ENCODE peak calls at places on chromosomes 12 and 14, in nine cellular contexts. I, N, S, Z, M, O, Y, C and H are unnamed samples.

GRCh38 chr12:104596128-104596799 is 139.5 kb downstream of the CHST11 start:
- DNase-seq in I (peak; percentile 60), N (peak; percentile 43), S (no peak), Z (peak; percentile 86), M (no peak), O (no peak), Y (no peak), C (no peak), H (no peak)

GRCh38 chr12:110246690-110247339 is 34.2 kb upstream of the ATP2A2 start:
- DNase-seq in I (no peak), N (no peak), S (no peak), Z (no peak), M (no peak), O (no peak), Y (no peak), C (peak; percentile 72), H (peak; percentile 27)

GRCh38 chr12:29164477-29165163 is 15.5 kb downstream of the FAR2 start:
- DNase-seq in I (no peak), N (no peak), S (no peak), Z (peak; percentile 62), M (no peak), O (no peak), Y (no peak), C (no peak), H (no peak)

GRCh38 chr12:122208073-122208820 is 4.7 kb downstream of the B3GNT4 start:
- DNase-seq in I (no peak), N (no peak), S (no peak), Z (no peak), M (no peak), O (no peak), Y (peak; percentile 36), C (peak; percentile 27), H (no peak)

GRCh38 chr12:115296613-115297012 is 612.6 kb upstream of the TBX3 start:
- DNase-seq in I (no peak), N (no peak), S (no peak), Z (no peak), M (no peak), O (no peak), Y (no peak), C (no peak), H (no peak)

GRCh38 chr12:5524769-5525436 is 93.0 kb downstream of the NTF3 start:
- DNase-seq in I (no peak), N (no peak), S (peak; percentile 39), Z (no peak), M (no peak), O (no peak), Y (no peak), C (no peak), H (peak; percentile 90)

GRCh38 chr14:29900609-29901350 is 26.9 kb downstream of the PRKD1 start:
- DNase-seq in I (no peak), N (no peak), S (no peak), Z (no peak), M (no peak), O (no peak), Y (no peak), C (no peak), H (no peak)

GRCh38 chr14:21995332-21995731 is 321.7 kb upstream of the OR4E1 start:
- DNase-seq in I (no peak), N (no peak), S (no peak), Z (no peak), M (no peak), O (no peak), Y (no peak), C (no peak), H (no peak)

GRCh38 chr14:59582161-59582560 is 5.5 kb upstream of the CCDC175 start:
- DNase-seq in I (no peak), N (no peak), S (no peak), Z (no peak), M (no peak), O (no peak), Y (no peak), C (no peak), H (no peak)

GRCh38 chr12:104596876-104597833 is 140.4 kb downstream of the CHST11 start:
- DNase-seq in I (no peak), N (no peak), S (no peak), Z (no peak), M (no peak), O (no peak), Y (no peak), C (no peak), H (no peak)

GRCh38 chr12:43980627-43981191 is 144.8 kb downstream of the TMEM117 start:
- DNase-seq in I (no peak), N (no peak), S (no peak), Z (no peak), M (no peak), O (no peak), Y (no peak), C (no peak), H (no peak)

GRCh38 chr12:56723889-56724659 is 1.0 kb downstream of the NACA start:
- DNase-seq in I (no peak), N (peak; percentile 35), S (no peak), Z (peak; percentile 86), M (peak; percentile 72), O (no peak), Y (peak; percentile 51), C (peak; percentile 45), H (no peak)

GRCh38 chr12:110917961-110918360 is 2.4 kb downstream of the MYL2 start:
- DNase-seq in I (no peak), N (no peak), S (no peak), Z (no peak), M (no peak), O (no peak), Y (no peak), C (no peak), H (no peak)

GRCh38 chr14:106556665-106557289 is 1030.4 kb downstream of the TMEM121 start:
- DNase-seq in I (no peak), N (no peak), S (peak; percentile 53), Z (no peak), M (no peak), O (peak; percentile 33), Y (peak; percentile 84), C (peak; percentile 40), H (no peak)

GRCh38 chr14:77177623-77178185 is 3.9 kb upstream of the TMEM63C start:
- DNase-seq in I (no peak), N (no peak), S (no peak), Z (no peak), M (no peak), O (no peak), Y (no peak), C (no peak), H (peak; percentile 62)

GRCh38 chr12:50545213-50545612 is 40.4 kb downstream of the DIP2B start:
- DNase-seq in I (no peak), N (no peak), S (no peak), Z (no peak), M (no peak), O (no peak), Y (no peak), C (no peak), H (no peak)

GRCh38 chr12:50549885-50550284 is 45.1 kb downstream of the DIP2B start:
- DNase-seq in I (no peak), N (no peak), S (no peak), Z (no peak), M (no peak), O (no peak), Y (no peak), C (no peak), H (no peak)

GRCh38 chr12:50545783-50546182 is 41.0 kb downstream of the DIP2B start:
- DNase-seq in I (no peak), N (no peak), S (no peak), Z (no peak), M (no peak), O (no peak), Y (no peak), C (no peak), H (no peak)

GRCh38 chr12:50546441-50547318 is 41.9 kb downstream of the DIP2B start:
- DNase-seq in I (no peak), N (no peak), S (no peak), Z (no peak), M (no peak), O (no peak), Y (no peak), C (no peak), H (no peak)

DNA sequence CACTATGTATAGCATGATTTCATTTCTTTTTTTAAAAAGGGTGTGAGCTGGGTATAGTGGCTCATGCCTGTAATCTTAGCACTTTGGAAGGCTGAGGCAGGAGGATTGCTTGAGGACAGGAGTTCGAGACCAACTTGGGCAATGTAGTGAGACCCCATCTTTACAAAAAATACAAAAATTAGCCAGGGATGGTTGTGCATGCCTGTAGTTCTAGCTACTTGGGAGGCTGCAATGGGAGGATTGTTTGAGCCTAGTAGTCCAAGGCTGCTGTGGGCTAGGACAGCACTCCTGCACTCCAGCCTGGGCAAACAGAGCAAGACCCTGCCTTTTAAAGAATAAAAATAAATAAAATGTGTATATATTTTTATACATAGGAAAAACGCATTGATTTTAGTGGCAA is 43.0 kb downstream of the DIP2B start:
- DNase-seq in I (no peak), N (no peak), S (no peak), Z (no peak), M (no peak), O (no peak), Y (no peak), C (no peak), H (no peak)
- H3K27ac ChIP-seq in I (no peak overlapping the region), N (no peak overlapping the region), S (no peak overlapping the region), Z (no peak overlapping the region), M (no peak overlapping the region), O (no peak overlapping the region), Y (no peak overlapping the region), C (no peak overlapping the region), H (no peak overlapping the region)

GRCh38 chr12:94592080-94592479 is 58.3 kb downstream of the TMCC3 start:
- DNase-seq in I (no peak), N (no peak), S (no peak), Z (no peak), M (no peak), O (no peak), Y (no peak), C (no peak), H (no peak)
- H3K4me1 ChIP-seq in I (no peaks in the 10 kb centered on the region), N (no peaks in the 10 kb centered on the region), S (no peaks in the 10 kb centered on the region), Z (no peaks in the 10 kb centered on the region), M (no peaks in the 10 kb centered on the region), O (no peaks in the 10 kb centered on the region), Y (peaks cover 3% of the 10 kb centered on the region), C (peaks cover 1% of the 10 kb centered on the region), H (peaks cover 36% of the 10 kb centered on the region)

GRCh38 chr14:55101698-55102097 is 27.4 kb upstream of the LGALS3 start:
- DNase-seq in I (no peak), N (no peak), S (no peak), Z (no peak), M (no peak), O (no peak), Y (no peak), C (no peak), H (no peak)
- H3K27ac ChIP-seq in I (peak overlapping the region; percentile 20), N (peak overlapping the region; percentile 60), S (no peak overlapping the region), Z (peak overlapping the region; percentile 96), M (peak overlapping the region; percentile 99), O (peak overlapping the region; percentile 99), Y (peak overlapping the region; percentile 96), C (peak overlapping the region; percentile 7), H (peak overlapping the region; percentile 98)

DNA sequence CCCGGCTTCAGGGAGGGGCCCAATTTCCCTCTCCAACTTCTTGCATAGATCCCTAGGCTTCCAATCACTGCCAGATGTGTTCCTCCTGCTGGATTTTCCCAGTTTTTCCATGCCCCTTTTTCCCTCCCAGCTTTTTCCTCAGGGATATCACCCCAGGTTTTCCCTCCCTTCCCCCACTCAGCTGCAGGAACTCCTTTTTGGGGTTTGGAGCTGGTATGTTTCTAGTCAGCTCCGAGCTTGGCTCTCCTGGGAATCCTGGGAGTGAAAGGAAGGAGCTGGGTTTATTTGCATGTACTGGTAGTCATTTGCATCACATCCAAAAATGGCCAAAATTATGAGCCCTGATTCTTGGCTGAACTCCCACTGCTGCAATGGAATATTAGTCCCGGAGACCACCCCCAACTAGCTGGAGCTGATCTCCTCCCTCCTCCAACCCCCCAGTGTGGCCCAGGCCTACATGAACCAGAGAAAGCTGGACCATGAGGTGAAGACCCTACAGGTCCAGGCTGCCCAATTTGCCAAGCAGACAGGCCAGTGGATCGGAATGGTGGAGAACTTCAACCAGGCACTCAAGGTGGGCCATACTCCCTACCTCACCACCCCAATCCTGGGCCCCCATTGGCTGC is 1.4 kb upstream of the RDH5 start:
- DNase-seq in I (peak; percentile 51), N (no peak), S (no peak), Z (no peak), M (no peak), O (no peak), Y (no peak), C (no peak), H (no peak)
- H3K4me1 ChIP-seq in I (no peaks in the 10 kb centered on the region), N (peaks cover 56% of the 10 kb centered on the region), S (peaks cover 27% of the 10 kb centered on the region), Z (peaks cover 36% of the 10 kb centered on the region), M (peaks cover 24% of the 10 kb centered on the region), O (peaks cover 24% of the 10 kb centered on the region), Y (peaks cover 51% of the 10 kb centered on the region), C (peaks cover 12% of the 10 kb centered on the region), H (peaks cover 60% of the 10 kb centered on the region)